ENCODE peak calls at places on chromosomes 6 and 20, in six cellular contexts. J is IMR-90, L is H1, P is H9, T is mesenchymal stem cell, R is neuronal stem cell. A is an unnamed sample.

GRCh38 chr6:126261792-126262421 is 78.0 kb upstream of the CENPW start:
- DNase-seq in J (no peak), L (no peak), P (peak; percentile 41), T (no peak), R (no peak), A (no peak)

GRCh38 chr20:48652961-48653705 is 174.7 kb downstream of the PREX1 start:
- DNase-seq in J (no peak), L (no peak), P (no peak), T (peak; percentile 15), R (no peak), A (no peak)

GRCh38 chr6:90859056-90859455 is 272.2 kb upstream of the MAP3K7 start:
- DNase-seq in J (no peak), L (no peak), P (no peak), T (no peak), R (no peak), A (peak; percentile 97)

GRCh38 chr6:139903411-139904157 is 529.1 kb upstream of the CITED2 start:
- DNase-seq in J (no peak), L (no peak), P (no peak), T (no peak), R (no peak), A (no peak)

GRCh38 chr20:23050847-23051627 is 1.6 kb upstream of the THBD start:
- DNase-seq in J (peak; percentile 52), L (peak; percentile 98), P (peak; percentile 88), T (peak; percentile 93), R (peak; percentile 87), A (peak; percentile 78)

GRCh38 chr6:24980507-24981384 is 45.0 kb upstream of the RIPOR2 start:
- DNase-seq in J (no peak), L (peak; percentile 65), P (peak; percentile 67), T (no peak), R (peak; percentile 36), A (no peak)

GRCh38 chr6:157050537-157051280 is 272.6 kb downstream of the TMEM242 start:
- DNase-seq in J (no peak), L (no peak), P (no peak), T (no peak), R (no peak), A (no peak)

GRCh38 chr6:158610319-158610968 is 34.1 kb downstream of the DYNLT1 start:
- DNase-seq in J (no peak), L (no peak), P (no peak), T (no peak), R (no peak), A (no peak)

GRCh38 chr6:35586542-35586941 is 73.8 kb upstream of the TULP1 start:
- DNase-seq in J (no peak), L (no peak), P (no peak), T (no peak), R (no peak), A (peak; percentile 62)

GRCh38 chr6:2714359-2714895 is 36.3 kb downstream of the MYLK4 start:
- DNase-seq in J (peak; percentile 97), L (no peak), P (no peak), T (peak; percentile 56), R (no peak), A (no peak)

GRCh38 chr20:19981091-19981490 is 36.1 kb upstream of the NAA20 start:
- DNase-seq in J (peak; percentile 59), L (no peak), P (no peak), T (peak; percentile 74), R (no peak), A (no peak)

GRCh38 chr6:20424679-20425078 is 23.0 kb downstream of the E2F3 start:
- DNase-seq in J (no peak), L (peak; percentile 27), P (no peak), T (no peak), R (no peak), A (no peak)

GRCh38 chr20:19497064-19497463 is 261.0 kb upstream of the RIN2 start:
- DNase-seq in J (peak; percentile 6), L (no peak), P (no peak), T (peak; percentile 18), R (no peak), A (peak; percentile 63)

GRCh38 chr6:139323511-139324445 is 32.0 kb upstream of the TXLNB start:
- DNase-seq in J (peak; percentile 75), L (peak; percentile 56), P (peak; percentile 70), T (peak; percentile 88), R (peak; percentile 26), A (peak; percentile 19)

GRCh38 chr20:38600057-38600456 is 1.6 kb upstream of the ARHGAP40 start:
- DNase-seq in J (no peak), L (no peak), P (no peak), T (no peak), R (no peak), A (no peak)
- H2BK120ac ChIP-seq in J (no peak overlapping the region), L (peak overlapping the region; percentile 26), P (no peak overlapping the region), T (no peak overlapping the region), R (no peak overlapping the region), A (peak overlapping the region; percentile 13)

GRCh38 chr6:30889138-30889885 is 5.0 kb downstream of the DDR1 start:
- DNase-seq in J (no peak), L (no peak), P (peak; percentile 16), T (no peak), R (no peak), A (no peak)

GRCh38 chr6:30887901-30888300 is 3.6 kb downstream of the DDR1 start:
- DNase-seq in J (no peak), L (no peak), P (no peak), T (no peak), R (no peak), A (no peak)

GRCh38 chr6:30889921-30890645 is 5.8 kb downstream of the DDR1 start:
- DNase-seq in J (no peak), L (no peak), P (peak; percentile 29), T (no peak), R (no peak), A (no peak)

GRCh38 chr6:30886897-30887255 is 2.6 kb downstream of the DDR1 start:
- DNase-seq in J (no peak), L (no peak), P (no peak), T (no peak), R (no peak), A (no peak)

DNA sequence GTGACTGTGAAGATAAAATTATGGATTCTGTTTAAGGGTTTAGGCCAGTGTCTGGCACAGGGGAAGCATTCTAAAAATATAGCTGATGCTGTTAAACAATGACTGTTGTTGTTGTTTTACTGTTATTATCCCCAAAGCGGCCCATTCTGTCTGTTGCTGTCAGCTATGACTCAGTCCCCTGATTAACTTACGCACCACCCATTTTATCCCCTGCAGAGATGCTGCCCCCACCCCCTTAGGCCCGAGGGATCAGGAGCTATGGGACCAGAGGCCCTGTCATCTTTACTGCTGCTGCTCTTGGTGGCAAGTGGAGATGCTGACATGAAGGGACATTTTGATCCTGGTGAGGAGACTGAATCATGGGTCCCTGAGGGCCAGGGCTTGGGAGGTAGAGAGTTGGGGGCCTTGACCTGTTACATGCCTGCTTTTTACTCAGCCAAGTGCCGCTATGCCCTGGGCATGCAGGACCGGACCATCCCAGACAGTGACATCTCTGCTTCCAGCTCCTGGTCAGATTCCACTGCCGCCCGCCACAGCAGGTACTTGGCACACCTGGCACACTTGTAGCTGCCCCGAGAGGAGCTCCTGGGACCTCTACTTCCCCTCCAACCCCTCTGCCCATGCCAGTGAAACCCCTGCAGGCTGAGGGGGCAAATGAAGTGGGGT is 4.3 kb downstream of the DDR1 start:
- DNase-seq in J (peak; percentile 58), L (no peak), P (peak; percentile 16), T (peak; percentile 61), R (no peak), A (no peak)
- H2BK5ac ChIP-seq in J (peak overlapping the region; percentile 6), L (peak overlapping the region; percentile 35), P (no peak overlapping the region), T (no peak overlapping the region), R (no peak overlapping the region), A (no peak overlapping the region)

DNA sequence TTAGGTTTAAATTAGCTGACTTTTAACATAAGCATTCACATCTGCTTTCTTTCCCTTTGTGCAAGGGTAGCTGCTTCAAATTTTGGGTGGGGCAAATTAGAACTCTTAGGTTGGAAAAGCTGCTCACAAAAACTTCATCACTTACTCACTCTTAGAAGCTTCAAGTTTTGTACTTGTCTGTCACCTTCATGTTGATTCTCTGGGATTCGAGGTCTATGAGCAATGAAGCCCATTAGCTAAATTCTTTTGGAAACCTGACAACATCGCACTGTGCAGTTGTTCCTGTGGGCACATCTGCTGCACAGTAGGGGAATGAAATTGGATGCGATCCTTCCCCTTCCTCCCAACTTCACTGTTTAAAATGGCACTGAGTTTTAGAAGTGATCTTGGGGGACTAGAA is 156.1 kb downstream of the UBE3D start:
- DNase-seq in J (no peak), L (no peak), P (no peak), T (no peak), R (no peak), A (no peak)
- H3K14ac ChIP-seq in J (no peak overlapping the region), L (no peak overlapping the region), P (no peak overlapping the region), T (no peak overlapping the region), R (no peak overlapping the region), A (no peak overlapping the region)

DNA sequence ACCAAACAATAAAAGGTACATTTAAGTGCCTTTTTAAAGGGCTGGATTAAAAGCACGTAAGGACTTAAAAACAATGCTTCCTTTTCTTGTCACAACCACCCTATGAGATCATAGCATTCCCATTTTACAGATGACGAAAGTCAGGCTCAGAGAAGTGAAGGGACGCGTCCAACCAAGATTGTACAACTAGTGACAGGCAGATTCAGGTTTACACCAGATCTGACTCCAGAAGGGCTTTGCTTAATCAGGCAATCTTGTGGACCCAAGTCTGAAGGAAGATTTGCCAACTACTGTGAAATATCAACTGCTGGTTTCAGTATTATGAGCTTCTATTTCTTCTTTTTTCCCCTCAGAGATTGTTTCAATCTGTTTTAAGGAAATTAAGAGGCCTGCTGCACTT is 876 bp downstream of the ENPP4 start:
- DNase-seq in J (no peak), L (no peak), P (no peak), T (no peak), R (no peak), A (peak; percentile 24)
- H2BK120ac ChIP-seq in J (no peak overlapping the region), L (no peak overlapping the region), P (no peak overlapping the region), T (no peak overlapping the region), R (no peak overlapping the region), A (no peak overlapping the region)

GRCh38 chr20:53626584-53626983 is 32.9 kb upstream of the ZNF217 start:
- DNase-seq in J (no peak), L (no peak), P (no peak), T (no peak), R (no peak), A (no peak)

GRCh38 chr20:53622247-53623114 is 28.8 kb upstream of the ZNF217 start:
- DNase-seq in J (no peak), L (no peak), P (no peak), T (peak; percentile 15), R (no peak), A (peak; percentile 48)

GRCh38 chr20:53623127-53623453 is 29.5 kb upstream of the ZNF217 start:
- DNase-seq in J (no peak), L (no peak), P (no peak), T (no peak), R (no peak), A (no peak)

GRCh38 chr20:53621482-53622246 is 28.0 kb upstream of the ZNF217 start:
- DNase-seq in J (peak; percentile 82), L (peak; percentile 57), P (no peak), T (peak; percentile 66), R (no peak), A (peak; percentile 22)

GRCh38 chr20:53623454-53624206 is 30.0 kb upstream of the ZNF217 start:
- DNase-seq in J (peak; percentile 77), L (no peak), P (peak; percentile 64), T (peak; percentile 84), R (peak; percentile 26), A (peak; percentile 75)
- H2BK5ac ChIP-seq in J (peak overlapping the region; percentile 84), L (peak overlapping the region; percentile 30), P (peak overlapping the region; percentile 16), T (peak overlapping the region; percentile 24), R (no peak overlapping the region), A (peak overlapping the region; percentile 76)

DNA sequence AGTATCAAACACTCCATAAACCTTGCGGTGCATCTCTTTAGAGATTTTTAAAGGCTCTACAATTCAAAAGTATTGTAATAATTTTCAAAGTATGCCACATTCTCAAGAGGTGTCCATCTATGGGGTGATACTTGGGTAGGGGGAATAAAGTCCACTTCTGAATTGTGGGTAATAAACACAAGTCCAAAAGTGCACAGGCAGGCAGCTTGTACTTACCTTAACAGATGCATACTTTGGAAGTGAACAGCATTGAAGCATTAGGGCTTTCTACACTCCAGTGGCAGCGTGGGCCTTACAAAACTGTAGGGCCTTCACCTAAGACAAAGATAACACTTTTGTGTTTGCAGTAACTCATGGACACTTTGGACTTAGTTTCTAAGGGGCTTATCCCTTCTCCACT is 58.6 kb downstream of the AIG1 start:
- DNase-seq in J (no peak), L (no peak), P (no peak), T (no peak), R (no peak), A (no peak)
- H3K14ac ChIP-seq in J (no peak overlapping the region), L (no peak overlapping the region), P (no peak overlapping the region), T (no peak overlapping the region), R (no peak overlapping the region), A (no peak overlapping the region)

A was measured in trophoblast cell.